ENCODE peak calls at places on chromosomes 13 and 19, in four cellular contexts. J, O, B and X are unnamed samples.

GRCh38 chr13:109871018-109871370 is 84.6 kb upstream of the IRS2 start:
- DNase-seq in J (no peak), B (no peak), O (no peak), X (no peak)

GRCh38 chr19:6092329-6093286 is 17.7 kb downstream of the RFX2 start:
- DNase-seq in O (peak; percentile 78), J (peak; percentile 85), B (no peak), X (peak; percentile 79)

GRCh38 chr19:44624840-44625354 is 11.5 kb downstream of the IGSF23 start:
- DNase-seq in B (no peak), J (no peak), O (no peak), X (no peak)

GRCh38 chr13:29849071-29849541 is 1.3 kb downstream of the UBL3 start:
- DNase-seq in O (no peak), B (peak; percentile 47), J (no peak), X (peak; percentile 20)

GRCh38 chr19:38718747-38719543 is 25.3 kb downstream of the CAPN12 start:
- DNase-seq in J (peak; percentile 52), B (no peak), O (peak; percentile 63), X (peak; percentile 70)

GRCh38 chr13:106350208-106350607 is 185.3 kb downstream of the EFNB2 start:
- DNase-seq in O (no peak), J (no peak), B (no peak), X (no peak)

GRCh38 chr19:55210120-55210493 is 806 bp upstream of the PTPRH start:
- DNase-seq in B (no peak), J (peak; percentile 73), O (no peak), X (no peak)

GRCh38 chr19:4130635-4131438 is 6.9 kb upstream of the MAP2K2 start:
- DNase-seq in J (peak; percentile 71), O (no peak), B (no peak), X (no peak)

GRCh38 chr19:51247972-51248371 is 2.9 kb upstream of the SIGLECL1 start:
- DNase-seq in B (no peak), J (no peak), O (no peak), X (no peak)